ENCODE peak calls at places on chromosome 17, in seven cellular contexts. K, U, F, W, Y, P and E are unnamed samples.

GRCh38 chr17:31095239-31096105 is 695 bp downstream of the NF1 start:
- DNase-seq in K (peak; percentile 67), U (peak; percentile 47), F (peak; percentile 34), W (peak; percentile 94), Y (peak; percentile 62), P (peak; percentile 37), E (peak; percentile 81)

GRCh38 chr17:30558313-30559195 is 81.3 kb downstream of the GOSR1 start:
- DNase-seq in K (no peak), U (no peak), F (no peak), W (no peak), Y (no peak), P (no peak), E (peak; percentile 59)

GRCh38 chr17:81794509-81794908 is 9.4 kb upstream of the GCGR start:
- DNase-seq in K (peak; percentile 73), U (no peak), F (no peak), W (peak; percentile 24), Y (peak; percentile 47), P (peak; percentile 88), E (peak; percentile 80)

GRCh38 chr17:81479175-81479574 is 33.4 kb downstream of the ACTG1 start:
- DNase-seq in K (no peak), U (no peak), F (no peak), W (no peak), Y (no peak), P (no peak), E (no peak)

GRCh38 chr17:50051606-50052005 is 4.3 kb upstream of the ITGA3 start:
- DNase-seq in K (no peak), U (no peak), F (no peak), W (no peak), Y (no peak), P (no peak), E (no peak)

GRCh38 chr17:27906623-27907022 is 13.5 kb upstream of the LYRM9 start:
- DNase-seq in K (no peak), U (no peak), F (no peak), W (no peak), Y (no peak), P (no peak), E (no peak)

GRCh38 chr17:78797213-78797612 is 15.1 kb upstream of the CYTH1 start:
- DNase-seq in K (peak; percentile 40), U (no peak), F (no peak), W (no peak), Y (no peak), P (no peak), E (no peak)

GRCh38 chr17:17613708-17614114 is 22.2 kb upstream of the PEMT start:
- DNase-seq in K (no peak), U (peak; percentile 73), F (peak; percentile 65), W (peak; percentile 93), Y (no peak), P (peak; percentile 68), E (no peak)

GRCh38 chr17:72183194-72183685 is 62.4 kb downstream of the SOX9 start:
- DNase-seq in K (no peak), U (no peak), F (no peak), W (no peak), Y (no peak), P (no peak), E (no peak)

GRCh38 chr17:81550830-81551457 is 1.2 kb downstream of the FAAP100 start:
- DNase-seq in K (no peak), U (no peak), F (no peak), W (no peak), Y (peak; percentile 67), P (no peak), E (no peak)

GRCh38 chr17:34760931-34761500 is 181.6 kb downstream of the TMEM132E start:
- DNase-seq in K (no peak), U (no peak), F (no peak), W (no peak), Y (no peak), P (no peak), E (no peak)

GRCh38 chr17:67629963-67630320 is 87.8 kb upstream of the NOL11 start:
- DNase-seq in K (no peak), U (peak; percentile 75), F (no peak), W (peak; percentile 64), Y (no peak), P (no peak), E (no peak)

GRCh38 chr17:51270675-51271074 is 10.3 kb downstream of the UTP18 start:
- DNase-seq in K (no peak), U (no peak), F (no peak), W (no peak), Y (no peak), P (no peak), E (no peak)

GRCh38 chr17:1555618-1556471 is 6.7 kb downstream of the PITPNA start:
- DNase-seq in K (peak; percentile 64), U (no peak), F (no peak), W (no peak), Y (no peak), P (peak; percentile 75), E (no peak)

GRCh38 chr17:53719229-53719628 is 103.5 kb upstream of the KIF2B start:
- DNase-seq in K (no peak), U (no peak), F (no peak), W (no peak), Y (no peak), P (no peak), E (no peak)

GRCh38 chr17:40443988-40444899 is 994 bp downstream of the IGFBP4 start:
- DNase-seq in K (no peak), U (peak; percentile 19), F (no peak), W (peak; percentile 39), Y (no peak), P (no peak), E (no peak)

GRCh38 chr17:19660219-19660870 is 11.8 kb downstream of the ALDH3A2 start:
- DNase-seq in K (no peak), U (no peak), F (no peak), W (no peak), Y (no peak), P (no peak), E (no peak)

GRCh38 chr17:75501378-75502071 is 13.8 kb downstream of the CASKIN2 start:
- DNase-seq in K (peak; percentile 39), U (no peak), F (no peak), W (no peak), Y (no peak), P (no peak), E (no peak)

GRCh38 chr17:35048685-35049379 is 14.7 kb downstream of the RFFL start:
- DNase-seq in K (no peak), U (no peak), F (no peak), W (no peak), Y (no peak), P (no peak), E (no peak)

GRCh38 chr17:39687546-39688474 is at the start of gene PGAP3:
- DNase-seq in K (peak; percentile 91), U (peak; percentile 89), F (peak; percentile 89), W (peak; percentile 96), Y (peak; percentile 92), P (peak; percentile 89), E (peak; percentile 95)

GRCh38 chr17:77503293-77503655 is 362.5 kb downstream of the SEC14L1 start:
- DNase-seq in K (no peak), U (no peak), F (no peak), W (no peak), Y (no peak), P (no peak), E (peak; percentile 40)

GRCh38 chr17:73727941-73728340 is 83.7 kb upstream of the SDK2 start:
- DNase-seq in K (no peak), U (no peak), F (no peak), W (no peak), Y (no peak), P (no peak), E (no peak)
- H3K27me3 ChIP-seq in K (peaks cover 4% of the 10 kb centered on the region), U (no peaks in the 10 kb centered on the region), F (no peaks in the 10 kb centered on the region), W (no peaks in the 10 kb centered on the region), Y (peaks cover under 1% of the 10 kb centered on the region), P (no peaks in the 10 kb centered on the region), E (no peaks in the 10 kb centered on the region)

GRCh38 chr17:15101175-15101574 is 164.0 kb downstream of the PMP22 start:
- DNase-seq in K (no peak), U (no peak), F (no peak), W (no peak), Y (no peak), P (no peak), E (no peak)
- H3K27me3 ChIP-seq in K (no peaks in the 10 kb centered on the region), U (peaks cover 13% of the 10 kb centered on the region), F (no peaks in the 10 kb centered on the region), W (no peaks in the 10 kb centered on the region), Y (no peaks in the 10 kb centered on the region), P (no peaks in the 10 kb centered on the region), E (no peaks in the 10 kb centered on the region)

GRCh38 chr17:8124350-8125195 is 667 bp upstream of the HES7 start:
- DNase-seq in K (no peak), U (peak; percentile 36), F (no peak), W (no peak), Y (no peak), P (no peak), E (no peak)

GRCh38 chr17:8121531-8122390 is 2.1 kb downstream of the HES7 start:
- DNase-seq in K (no peak), U (peak; percentile 55), F (peak; percentile 45), W (peak; percentile 91), Y (no peak), P (no peak), E (no peak)

GRCh38 chr17:8123695-8124349 is at the start of gene HES7:
- DNase-seq in K (no peak), U (peak; percentile 50), F (peak; percentile 41), W (peak; percentile 92), Y (peak; percentile 77), P (no peak), E (no peak)

GRCh38 chr17:8122391-8122922 is 1.4 kb downstream of the HES7 start:
- DNase-seq in K (no peak), U (peak; percentile 50), F (peak; percentile 24), W (peak; percentile 91), Y (no peak), P (no peak), E (no peak)

GRCh38 chr17:8122923-8123694 is 797 bp downstream of the HES7 start:
- DNase-seq in K (no peak), U (peak; percentile 27), F (peak; percentile 25), W (peak; percentile 44), Y (no peak), P (no peak), E (no peak)
- H3K27me3 ChIP-seq in K (peaks cover 48% of the 10 kb centered on the region), U (no peaks in the 10 kb centered on the region), F (no peaks in the 10 kb centered on the region), W (peaks cover 68% of the 10 kb centered on the region), Y (no peaks in the 10 kb centered on the region), P (peaks cover 12% of the 10 kb centered on the region), E (peaks cover 22% of the 10 kb centered on the region)

GRCh38 chr17:58302171-58302918 is 21.6 kb upstream of the MPO start:
- DNase-seq in K (peak; percentile 18), U (no peak), F (no peak), W (no peak), Y (no peak), P (no peak), E (peak; percentile 47)
- H3K27me3 ChIP-seq in K (no peaks in the 10 kb centered on the region), U (peaks cover 6% of the 10 kb centered on the region), F (no peaks in the 10 kb centered on the region), W (no peaks in the 10 kb centered on the region), Y (peaks cover 3% of the 10 kb centered on the region), P (no peaks in the 10 kb centered on the region), E (no peaks in the 10 kb centered on the region)

GRCh38 chr17:79905832-79906231 is 66.6 kb upstream of the CBX4 start:
- DNase-seq in K (no peak), U (no peak), F (no peak), W (no peak), Y (peak; percentile 29), P (no peak), E (no peak)
- H3K27me3 ChIP-seq in K (no peaks in the 10 kb centered on the region), U (peaks cover 48% of the 10 kb centered on the region), F (peaks cover 18% of the 10 kb centered on the region), W (no peaks in the 10 kb centered on the region), Y (peaks cover 13% of the 10 kb centered on the region), P (no peaks in the 10 kb centered on the region), E (no peaks in the 10 kb centered on the region)

GRCh38 chr17:73912360-73912746 is 268.1 kb upstream of the SDK2 start:
- DNase-seq in K (no peak), U (no peak), F (no peak), W (no peak), Y (no peak), P (no peak), E (no peak)
- H3K27me3 ChIP-seq in K (peaks cover 31% of the 10 kb centered on the region), U (no peaks in the 10 kb centered on the region), F (peaks cover 18% of the 10 kb centered on the region), W (peaks cover 15% of the 10 kb centered on the region), Y (peaks cover 32% of the 10 kb centered on the region), P (no peaks in the 10 kb centered on the region), E (peaks cover 4% of the 10 kb centered on the region)

GRCh38 chr17:48528153-48528912 is 2.5 kb downstream of the HOXB1 start:
- DNase-seq in K (no peak), U (no peak), F (no peak), W (peak; percentile 81), Y (no peak), P (no peak), E (no peak)
- H3K27me3 ChIP-seq in K (peaks cover 55% of the 10 kb centered on the region), U (peaks cover 17% of the 10 kb centered on the region), F (peaks cover 92% of the 10 kb centered on the region), W (peaks cover 100% of the 10 kb centered on the region), Y (no peaks in the 10 kb centered on the region), P (no peaks in the 10 kb centered on the region), E (peaks cover 45% of the 10 kb centered on the region)